ENCODE peak calls at places on chromosomes 5 and 9, in seven cellular contexts. I is left lobe of liver; D is CD8-positive, alpha-beta memory T cell; G is stimulated activated CD8-positive, alpha-beta memory T cell treated with anti-CD3 and anti-CD28 coated beads, Interleukin-4, amount 100 ng/mL, for 1 hour; S is LoVo; N is A673; M is stimulated activated naive CD8-positive, alpha-beta T cell treated with anti-CD3 and anti-CD28 coated beads, Interleukin-15, Interleukin-2, amounts not matched to agents 100 U/mL and 50 U/mL, for 24 hours. R is an unnamed sample.

GRCh38 chr5:68033961-68034581 is 181.5 kb upstream of the PIK3R1 start:
- DNase-seq in M (no peak), G (no peak), I (no peak), S (peak), D (no peak), N (peak), R (peak)

GRCh38 chr5:1781726-1782384 is 17.8 kb downstream of the MRPL36 start:
- DNase-seq in G (no peak), D (no peak), M (no peak), I (no peak), S (no peak), N (no peak), R (no peak)

GRCh38 chr9:76901801-76902200 is 4.1 kb downstream of the PRUNE2 start:
- DNase-seq in S (no peak), G (no peak), M (no peak), I (no peak), N (no peak), D (no peak), R (no peak)

GRCh38 chr5:107796797-107797196 is 126.1 kb upstream of the EFNA5 start:
- DNase-seq in G (no peak), S (no peak), N (no peak), D (no peak), I (no peak), M (no peak), R (no peak)

GRCh38 chr5:37777472-37778135 is 62.2 kb downstream of the GDNF start:
- DNase-seq in S (no peak), I (no peak), M (no peak), N (no peak), D (no peak), G (no peak), R (peak)

GRCh38 chr5:58382131-58382534 is 77.8 kb downstream of the PLK2 start:
- DNase-seq in N (no peak), M (no peak), D (no peak), S (no peak), G (no peak), I (no peak), R (no peak)

GRCh38 chr9:135902655-135903357 is 4.5 kb downstream of the CAMSAP1 start:
- DNase-seq in I (no peak), N (no peak), D (no peak), S (no peak), M (no peak), G (no peak), R (no peak)

GRCh38 chr9:6782981-6783380 is 25.2 kb downstream of the KDM4C start:
- DNase-seq in D (no peak), N (no peak), M (no peak), S (no peak), G (no peak), I (no peak), R (no peak)

GRCh38 chr9:127308559-127309429 is 44.2 kb downstream of the GARNL3 start:
- DNase-seq in M (no peak), G (no peak), D (no peak), S (no peak), I (no peak), N (peak), R (no peak)

GRCh38 chr5:142104491-142104890 is 4.1 kb upstream of the NDFIP1 start:
- DNase-seq in N (no peak), D (peak), S (no peak), M (no peak), G (no peak), I (no peak), R (no peak)

GRCh38 chr5:32639943-32640342 is 54.6 kb downstream of the SUB1 start:
- DNase-seq in N (no peak), D (no peak), I (no peak), M (no peak), G (no peak), S (peak), R (no peak)

GRCh38 chr5:171688696-171689495 is 96.7 kb upstream of the SMIM23 start:
- DNase-seq in G (no peak), S (no peak), I (peak), D (no peak), M (no peak), N (no peak), R (no peak)

GRCh38 chr9:105620996-105621395 is 41.3 kb upstream of the TAL2 start:
- DNase-seq in M (no peak), G (no peak), D (no peak), S (no peak), I (no peak), N (no peak), R (no peak)

GRCh38 chr5:61450170-61450815 is 118.2 kb downstream of the ZSWIM6 start:
- DNase-seq in S (peak), M (no peak), G (no peak), I (no peak), N (peak), D (no peak), R (no peak)

GRCh38 chr5:170313344-170313743 is 15.8 kb upstream of the LCP2 start:
- DNase-seq in N (no peak), I (no peak), M (no peak), G (no peak), S (no peak), D (peak), R (no peak)

GRCh38 chr5:50595199-50595598 is 71.2 kb upstream of the PARP8 start:
- DNase-seq in N (no peak), D (no peak), M (no peak), G (no peak), I (no peak), S (peak), R (no peak)

GRCh38 chr5:36152324-36153298 is 700 bp downstream of the SKP2 start:
- DNase-seq in M (no peak), N (peak), G (no peak), I (no peak), S (peak), D (no peak), R (no peak)

GRCh38 chr9:100112677-100113336 is 13.8 kb downstream of the INVS start:
- DNase-seq in G (no peak), I (no peak), N (no peak), D (no peak), M (no peak), S (no peak), R (no peak)

GRCh38 chr5:114185274-114185673 is 176.6 kb upstream of the KCNN2 start:
- DNase-seq in S (no peak), D (no peak), M (no peak), N (peak), G (no peak), I (no peak), R (no peak)

GRCh38 chr9:37410969-37411785 is 11.3 kb upstream of the GRHPR start:
- DNase-seq in S (no peak), N (peak), D (no peak), G (no peak), I (no peak), M (peak), R (no peak)

GRCh38 chr9:19998823-19999455 is 210.1 kb upstream of the SLC24A2 start:
- DNase-seq in N (no peak), G (no peak), I (no peak), M (no peak), S (no peak), D (no peak), R (no peak)

GRCh38 chr9:131624636-131625241 is 79.4 kb downstream of the PRRT1B start:
- DNase-seq in D (no peak), G (no peak), I (no peak), N (no peak), S (no peak), M (no peak), R (no peak)

GRCh38 chr9:107215381-107215780 is 67.7 kb upstream of the RAD23B start:
- DNase-seq in I (no peak), S (no peak), G (no peak), N (no peak), D (no peak), M (no peak), R (no peak)

GRCh38 chr5:39376293-39376714 is 12.0 kb upstream of the C9 start:
- DNase-seq in I (no peak), G (no peak), M (peak), D (peak), S (peak), N (peak), R (no peak)

GRCh38 chr5:36820900-36821299 is 55.7 kb upstream of the NIPBL start:
- DNase-seq in M (no peak), S (no peak), I (no peak), G (no peak), D (no peak), N (peak), R (no peak)

GRCh38 chr9:96555567-96556386 is 63.9 kb downstream of the CDC14B start:
- DNase-seq in M (no peak), G (no peak), D (no peak), S (no peak), N (peak), I (no peak), R (no peak)

GRCh38 chr5:28809811-28810750 is 1771.7 kb upstream of the CDH9 start:
- DNase-seq in I (no peak), D (no peak), M (no peak), S (no peak), G (no peak), N (no peak), R (no peak)

GRCh38 chr5:130277002-130277401 is 372.7 kb downstream of the CHSY3 start:
- DNase-seq in D (no peak), S (no peak), N (no peak), G (no peak), I (no peak), M (no peak), R (no peak)

GRCh38 chr9:75390951-75391350 is 302.6 kb downstream of the OSTF1 start:
- DNase-seq in S (no peak), N (peak), I (no peak), M (no peak), G (no peak), D (no peak), R (no peak)

GRCh38 chr9:92035687-92036410 is 79.4 kb downstream of the SPTLC1 start:
- DNase-seq in D (no peak), I (no peak), S (no peak), G (no peak), N (no peak), M (no peak), R (no peak)

R was measured in left colon.